ENCODE peak calls at places on chromosome 7, in five cellular contexts. L is HL-60, M is SK-N-SH, T is A549, K is HCT116. W is an unnamed sample.

GRCh38 chr7:23206511-23206867 is 24.6 kb downstream of the NUP42 start:
- DNase-seq in L (no peak), T (no peak), K (no peak), M (peak; percentile 74), W (no peak)

GRCh38 chr7:7428806-7429205 is 106.9 kb downstream of the COL28A1 start:
- DNase-seq in L (no peak), K (no peak), T (no peak), M (no peak), W (no peak)

GRCh38 chr7:116327751-116328150 is 117.4 kb downstream of the TES start:
- DNase-seq in M (no peak), L (no peak), T (no peak), K (peak; percentile 29), W (no peak)

GRCh38 chr7:116328161-116328560 is 117.8 kb downstream of the TES start:
- DNase-seq in K (no peak), L (no peak), T (no peak), M (no peak), W (no peak)

GRCh38 chr7:136976504-136977251 is 108.2 kb downstream of the CHRM2 start:
- DNase-seq in L (no peak), K (no peak), M (no peak), T (no peak), W (no peak)

GRCh38 chr7:44381494-44382220 is 56.3 kb upstream of the CAMK2B start:
- DNase-seq in T (no peak), L (no peak), K (no peak), M (peak; percentile 20), W (no peak)

GRCh38 chr7:151080091-151080521 is 503 bp downstream of the FASTK start:
- DNase-seq in K (no peak), L (no peak), M (peak; percentile 77), T (no peak), W (no peak)

GRCh38 chr7:114931656-114932011 is 9.7 kb downstream of the MDFIC start:
- DNase-seq in T (no peak), L (no peak), M (no peak), K (no peak), W (no peak)

GRCh38 chr7:24477807-24478655 is 95.2 kb upstream of the PALS2 start:
- DNase-seq in K (no peak), T (peak; percentile 63), L (no peak), M (no peak), W (no peak)

GRCh38 chr7:101708223-101708622 is 79.1 kb upstream of the MYL10 start:
- DNase-seq in K (no peak), T (no peak), M (no peak), L (no peak), W (no peak)

GRCh38 chr7:52500796-52501195 is 534.6 kb upstream of the POM121L12 start:
- DNase-seq in T (no peak), L (no peak), K (no peak), M (no peak), W (no peak)

GRCh38 chr7:19117870-19118608 is 603 bp upstream of the TWIST1 start:
- DNase-seq in L (no peak), K (no peak), T (no peak), M (peak; percentile 76), W (no peak)

GRCh38 chr7:43034535-43035002 is 77.9 kb upstream of the HECW1 start:
- DNase-seq in L (no peak), T (no peak), M (no peak), K (no peak), W (no peak)

GRCh38 chr7:93030605-93031225 is 87.1 kb downstream of the SAMD9 start:
- DNase-seq in T (no peak), L (no peak), K (no peak), M (no peak), W (no peak)

GRCh38 chr7:150356265-150356897 is 12.2 kb upstream of the REPIN1 start:
- DNase-seq in L (no peak), M (peak; percentile 77), K (peak; percentile 36), T (peak; percentile 41), W (no peak)

GRCh38 chr7:369981-370621 is 80.1 kb downstream of the FOXL3 start:
- DNase-seq in T (no peak), K (no peak), M (no peak), L (no peak), W (no peak)

GRCh38 chr7:157692156-157693011 is 355.6 kb downstream of the DNAJB6 start:
- DNase-seq in T (no peak), K (no peak), M (no peak), L (no peak), W (no peak)

GRCh38 chr7:157140118-157140905 is 1.6 kb downstream of the UBE3C start:
- DNase-seq in T (no peak), L (no peak), M (no peak), K (no peak), W (no peak)

GRCh38 chr7:100200693-100201092 is 19.1 kb upstream of the PVRIG start:
- DNase-seq in T (no peak), K (no peak), M (no peak), L (no peak), W (no peak)

GRCh38 chr7:128836729-128837348 is 6.6 kb downstream of the FLNC start:
- DNase-seq in K (no peak), L (no peak), M (no peak), T (no peak), W (no peak)

GRCh38 chr7:111041577-111041976 is 49.4 kb upstream of the LRRN3 start:
- DNase-seq in M (no peak), K (no peak), T (no peak), L (no peak), W (peak; percentile 43)

GRCh38 chr7:1675673-1676549 is 5.8 kb downstream of the ELFN1 start:
- DNase-seq in L (no peak), T (no peak), K (no peak), M (peak; percentile 44), W (no peak)

GRCh38 chr7:299169-299568 is 9.2 kb downstream of the FOXL3 start:
- DNase-seq in M (no peak), T (no peak), K (no peak), L (no peak), W (no peak)

GRCh38 chr7:102287082-102287464 is 405 bp downstream of the SH2B2 start:
- DNase-seq in T (no peak), M (peak; percentile 83), K (no peak), L (no peak), W (no peak)

GRCh38 chr7:37504791-37505190 is 56.1 kb upstream of the ELMO1 start:
- DNase-seq in T (no peak), M (no peak), L (no peak), K (no peak), W (no peak)

GRCh38 chr7:150799156-150799555 is 1.0 kb downstream of the TMEM176B start:
- DNase-seq in L (no peak), M (peak; percentile 8), T (no peak), K (no peak), W (no peak)

GRCh38 chr7:108118959-108119358 is 11.2 kb downstream of the LAMB4 start:
- DNase-seq in K (no peak), L (no peak), M (no peak), T (no peak), W (no peak)

GRCh38 chr7:112520787-112521186 is 40.0 kb downstream of the LSMEM1 start:
- DNase-seq in M (no peak), T (no peak), K (no peak), L (no peak), W (no peak)

GRCh38 chr7:6533893-6534804 is 17.1 kb downstream of the GRID2IP start:
- DNase-seq in T (no peak), K (no peak), M (no peak), L (no peak), W (no peak)

GRCh38 chr7:98249106-98249505 is 2.9 kb downstream of the TECPR1 start:
- DNase-seq in K (no peak), M (peak; percentile 18), T (no peak), L (no peak), W (no peak)

GRCh38 chr7:94049615-94050014 is 45.5 kb upstream of the BET1 start:
- DNase-seq in M (no peak), T (no peak), K (no peak), L (no peak), W (no peak)

GRCh38 chr7:121545418-121545817 is 149.3 kb upstream of the FAM3C start:
- DNase-seq in M (no peak), T (no peak), K (no peak), L (no peak), W (no peak)

GRCh38 chr7:5514440-5515035 is 90.9 kb upstream of the TNRC18 start:
- DNase-seq in L (no peak), M (no peak), T (no peak), K (no peak), W (no peak)

GRCh38 chr7:85890244-85890811 is 703.5 kb upstream of the SEMA3D start:
- DNase-seq in K (peak; percentile 6), M (peak; percentile 48), T (peak; percentile 10), L (no peak), W (peak; percentile 12)
- TF ChIP-seq REST in K (no peak), M (no peak), T (no peak), L (no peak), W (no peak)

GRCh38 chr7:47037607-47038006 is 544.3 kb downstream of the TNS3 start:
- DNase-seq in K (no peak), T (no peak), M (no peak), L (no peak), W (no peak)

GRCh38 chr7:47036909-47037308 is 545.0 kb downstream of the TNS3 start:
- DNase-seq in T (no peak), M (no peak), L (no peak), K (no peak), W (no peak)

GRCh38 chr7:47034180-47034579 is 547.7 kb downstream of the TNS3 start:
- DNase-seq in M (no peak), T (no peak), L (no peak), K (no peak), W (no peak)

GRCh38 chr7:47035522-47035921 is 546.4 kb downstream of the TNS3 start:
- DNase-seq in L (no peak), T (no peak), M (no peak), K (no peak), W (no peak)

GRCh38 chr7:47032171-47032915 is 549.6 kb downstream of the TNS3 start:
- DNase-seq in T (no peak), L (no peak), K (no peak), M (no peak), W (no peak)
- TF ChIP-seq REST in T (no peak), L (no peak), K (no peak), M (no peak), W (no peak)

DNA sequence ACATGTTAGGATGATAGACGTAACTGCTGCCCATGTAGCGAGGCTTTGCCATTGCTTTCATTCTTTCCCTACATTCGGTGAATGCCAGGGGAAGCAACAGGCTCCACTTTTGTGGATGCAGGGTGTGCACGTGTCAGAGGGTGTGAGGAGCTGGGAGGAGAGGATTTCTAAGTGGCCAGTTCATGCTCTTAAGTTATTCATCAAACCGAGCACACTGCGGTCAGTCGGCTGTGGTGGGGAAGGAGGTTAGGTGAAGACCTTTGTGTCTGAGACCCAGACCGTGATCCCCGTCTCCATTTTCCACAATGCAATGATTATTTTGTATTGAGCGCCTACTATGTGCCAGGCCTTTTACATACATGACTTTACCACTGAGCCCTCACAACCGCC is 438.6 kb upstream of the GALNT17 start:
- DNase-seq in K (no peak), M (peak; percentile 48), T (no peak), L (no peak), W (no peak)
- TF ChIP-seq REST in K (no peak), M (no peak), T (no peak), L (no peak), W (no peak)

DNA sequence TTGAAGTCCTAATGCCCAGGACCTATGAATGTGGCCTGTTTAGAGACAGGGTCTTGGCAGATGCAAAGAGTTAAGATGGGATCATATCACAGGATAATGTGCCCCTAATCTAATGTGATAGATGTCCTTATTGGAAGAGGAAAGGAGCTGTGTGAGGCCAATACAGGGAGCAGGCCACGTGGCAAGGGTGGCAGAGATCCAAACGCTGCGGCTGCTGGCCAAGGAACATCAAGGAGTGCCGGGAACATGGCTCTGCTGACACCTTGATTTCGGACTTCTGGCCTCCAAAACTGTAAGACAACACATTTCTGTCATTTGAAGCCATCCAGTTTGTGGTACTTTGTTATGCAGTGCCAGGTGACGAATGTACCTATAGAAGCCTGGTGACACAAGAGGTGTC is 37.7 kb upstream of the EZH2 start:
- DNase-seq in M (no peak), T (no peak), K (no peak), L (no peak), W (no peak)
- TF ChIP-seq REST in M (no peak), T (no peak), K (no peak), L (no peak), W (no peak)

W was measured in Panc1.